ENCODE peak calls at places on chromosomes 11 and 22, in six cellular contexts. One of them, this sample, is unnamed.

GRCh38 chr22:24009227-24010017 is 1.7 kb upstream of the CABIN1 start:
- DNase-seq in HCT116: no peak
- DNase-seq in GM12878: no peak
- DNase-seq in GM23338: no peak
- DNase-seq in H1: no peak
- DNase-seq in K562: no peak
- DNase-seq in this sample: no peak

GRCh38 chr22:23581252-23581634 is 1.2 kb upstream of the IGLL1 start:
- DNase-seq in GM12878: no peak
- DNase-seq in K562: no peak
- DNase-seq in HCT116: no peak
- DNase-seq in H1: no peak
- DNase-seq in GM23338: no peak
- DNase-seq in this sample: no peak

GRCh38 chr22:41380993-41381328 is 781 bp upstream of the TEF start:
- DNase-seq in GM23338: no peak
- DNase-seq in GM12878: no peak
- DNase-seq in H1: no peak
- DNase-seq in HCT116: peak; percentile 67
- DNase-seq in K562: no peak
- DNase-seq in this sample: no peak

GRCh38 chr22:37193629-37194191 is 5.7 kb upstream of the C1QTNF6 start:
- DNase-seq in K562: peak; percentile 20
- DNase-seq in HCT116: no peak
- DNase-seq in GM23338: no peak
- DNase-seq in GM12878: no peak
- DNase-seq in H1: no peak
- DNase-seq in this sample: no peak

GRCh38 chr11:33040862-33041453 is 1.6 kb downstream of the TCP11L1 start:
- DNase-seq in GM12878: no peak
- DNase-seq in H1: no peak
- DNase-seq in HCT116: no peak
- DNase-seq in GM23338: no peak
- DNase-seq in K562: no peak
- DNase-seq in this sample: no peak

GRCh38 chr11:86990079-86990478 is 34.9 kb upstream of the FZD4 start:
- DNase-seq in GM23338: no peak
- DNase-seq in K562: no peak
- DNase-seq in HCT116: no peak
- DNase-seq in H1: no peak
- DNase-seq in GM12878: no peak
- DNase-seq in this sample: no peak

GRCh38 chr11:8178297-8178696 is 9.5 kb upstream of the RIC3 start:
- DNase-seq in GM12878: no peak
- DNase-seq in GM23338: no peak
- DNase-seq in K562: no peak
- DNase-seq in H1: no peak
- DNase-seq in HCT116: no peak
- DNase-seq in this sample: no peak

GRCh38 chr11:122271167-122271566 is 155.2 kb upstream of the BLID start:
- DNase-seq in H1: no peak
- DNase-seq in HCT116: no peak
- DNase-seq in K562: no peak
- DNase-seq in GM12878: no peak
- DNase-seq in GM23338: no peak
- DNase-seq in this sample: no peak

GRCh38 chr22:37431811-37432707 is 4.8 kb upstream of the ELFN2 start:
- DNase-seq in HCT116: peak; percentile 89
- DNase-seq in K562: no peak
- DNase-seq in GM23338: no peak
- DNase-seq in GM12878: no peak
- DNase-seq in H1: no peak
- DNase-seq in this sample: no peak

GRCh38 chr11:45801723-45802315 is 3.1 kb upstream of the SLC35C1 start:
- DNase-seq in HCT116: no peak
- DNase-seq in GM12878: no peak
- DNase-seq in K562: no peak
- DNase-seq in H1: peak; percentile 19
- DNase-seq in GM23338: peak; percentile 19
- DNase-seq in this sample: no peak

GRCh38 chr22:49905465-49905864 is 12.8 kb downstream of the ALG12 start:
- DNase-seq in K562: no peak
- DNase-seq in HCT116: no peak
- DNase-seq in GM12878: no peak
- DNase-seq in H1: no peak
- DNase-seq in GM23338: no peak
- DNase-seq in this sample: no peak

GRCh38 chr11:12172493-12173013 is 62.2 kb downstream of the MICAL2 start:
- DNase-seq in H1: no peak
- DNase-seq in GM23338: no peak
- DNase-seq in K562: no peak
- DNase-seq in HCT116: no peak
- DNase-seq in GM12878: no peak
- DNase-seq in this sample: no peak

GRCh38 chr22:48884786-48885185 is 942.9 kb downstream of the BRD1 start:
- DNase-seq in HCT116: no peak
- DNase-seq in H1: no peak
- DNase-seq in GM23338: no peak
- DNase-seq in GM12878: no peak
- DNase-seq in K562: no peak
- DNase-seq in this sample: no peak

GRCh38 chr11:68053981-68054812 is 15.4 kb downstream of the TCIRG1 start:
- DNase-seq in GM23338: no peak
- DNase-seq in K562: no peak
- DNase-seq in H1: no peak
- DNase-seq in GM12878: no peak
- DNase-seq in HCT116: no peak
- DNase-seq in this sample: no peak

GRCh38 chr22:48740086-48740730 is 1087.5 kb downstream of the BRD1 start:
- DNase-seq in K562: no peak
- DNase-seq in GM12878: no peak
- DNase-seq in GM23338: no peak
- DNase-seq in H1: peak; percentile 33
- DNase-seq in HCT116: no peak
- DNase-seq in this sample: no peak

GRCh38 chr11:120013325-120014250 is 124.3 kb downstream of the TRIM29 start:
- DNase-seq in GM23338: peak; percentile 93
- DNase-seq in H1: peak; percentile 89
- DNase-seq in K562: peak; percentile 70
- DNase-seq in HCT116: peak; percentile 37
- DNase-seq in GM12878: no peak
- DNase-seq in this sample: no peak

GRCh38 chr11:62680825-62681240 is 2.0 kb upstream of the UBXN1 start:
- DNase-seq in GM12878: no peak
- DNase-seq in HCT116: peak; percentile 67
- DNase-seq in GM23338: peak; percentile 49
- DNase-seq in K562: peak; percentile 38
- DNase-seq in H1: no peak
- DNase-seq in this sample: peak; percentile 70

GRCh38 chr11:120884290-120885020 is 139.4 kb upstream of the TBCEL start:
- DNase-seq in K562: no peak
- DNase-seq in GM12878: no peak
- DNase-seq in GM23338: peak; percentile 26
- DNase-seq in HCT116: no peak
- DNase-seq in H1: no peak
- DNase-seq in this sample: no peak

GRCh38 chr22:44676441-44677298 is 25.3 kb upstream of the PRR5 start:
- DNase-seq in K562: peak; percentile 84
- DNase-seq in GM23338: peak; percentile 32
- DNase-seq in H1: no peak
- DNase-seq in HCT116: no peak
- DNase-seq in GM12878: no peak
- DNase-seq in this sample: no peak

GRCh38 chr11:77201991-77202841 is 74.2 kb downstream of the MYO7A start:
- DNase-seq in GM12878: no peak
- DNase-seq in GM23338: no peak
- DNase-seq in HCT116: no peak
- DNase-seq in H1: no peak
- DNase-seq in K562: no peak
- DNase-seq in this sample: no peak

GRCh38 chr11:15665368-15665871 is 550.7 kb downstream of the INSC start:
- DNase-seq in H1: peak; percentile 4
- DNase-seq in HCT116: no peak
- DNase-seq in GM23338: no peak
- DNase-seq in K562: no peak
- DNase-seq in GM12878: no peak
- DNase-seq in this sample: no peak

GRCh38 chr11:79025622-79026021 is 415.2 kb downstream of the TENM4 start:
- DNase-seq in K562: no peak
- DNase-seq in GM12878: no peak
- DNase-seq in GM23338: peak; percentile 53
- DNase-seq in H1: no peak
- DNase-seq in HCT116: no peak
- DNase-seq in this sample: no peak

GRCh38 chr11:47961383-47961782 is 19.0 kb upstream of the PTPRJ start:
- DNase-seq in H1: no peak
- DNase-seq in GM23338: peak; percentile 41
- DNase-seq in HCT116: peak; percentile 43
- DNase-seq in K562: no peak
- DNase-seq in GM12878: no peak
- DNase-seq in this sample: no peak

GRCh38 chr22:22378446-22379415 is 129.8 kb downstream of the ZNF280B start:
- DNase-seq in H1: no peak
- DNase-seq in HCT116: no peak
- DNase-seq in GM23338: no peak
- DNase-seq in GM12878: no peak
- DNase-seq in K562: peak; percentile 45
- DNase-seq in this sample: no peak

GRCh38 chr22:46582281-46582811 is 37.8 kb upstream of the GRAMD4 start:
- DNase-seq in K562: no peak
- DNase-seq in GM23338: no peak
- DNase-seq in H1: no peak
- DNase-seq in HCT116: no peak
- DNase-seq in GM12878: no peak
- DNase-seq in this sample: no peak
- TF ChIP-seq POLR2AphosphoS5 in K562: no peak
- TF ChIP-seq POLR2AphosphoS5 in GM23338: no peak
- TF ChIP-seq POLR2AphosphoS5 in H1: no peak
- TF ChIP-seq POLR2AphosphoS5 in HCT116: no peak
- TF ChIP-seq POLR2AphosphoS5 in GM12878: no peak
- TF ChIP-seq POLR2AphosphoS5 in this sample: no peak

DNA sequence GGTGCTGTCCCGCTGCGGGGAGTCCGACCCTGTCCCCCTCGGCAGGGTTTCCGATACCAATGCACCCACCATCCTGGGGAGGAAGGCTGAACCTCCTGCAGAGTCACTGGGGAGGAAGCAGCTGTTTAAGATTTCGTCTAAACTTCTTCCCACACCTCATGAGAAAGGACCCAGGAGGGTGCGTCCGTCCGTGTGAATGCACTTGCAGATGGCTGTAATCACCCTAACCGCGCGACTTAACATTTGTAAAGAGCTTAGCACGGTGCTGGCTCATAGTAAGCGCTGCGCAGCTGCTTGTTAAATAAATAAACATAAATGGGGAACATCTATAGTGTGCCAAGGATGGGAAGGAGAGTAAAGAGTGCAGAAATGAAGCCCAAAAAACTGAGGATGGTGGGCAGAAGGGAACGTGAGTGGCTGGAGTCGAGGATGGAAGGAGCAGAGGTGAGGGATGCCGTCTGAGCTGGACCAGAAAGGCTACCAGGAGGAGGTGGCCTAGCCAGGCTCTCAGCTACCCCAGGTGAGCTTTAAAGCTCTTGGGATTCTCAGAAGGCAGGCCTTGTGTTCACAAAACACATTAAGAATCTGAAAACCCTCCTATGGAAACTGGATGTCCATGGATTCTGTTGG is 4.8 kb upstream of the ANO1 start:
- DNase-seq in GM23338: peak; percentile 64
- DNase-seq in K562: no peak
- DNase-seq in H1: peak; percentile 58
- DNase-seq in HCT116: no peak
- DNase-seq in GM12878: no peak
- DNase-seq in this sample: no peak
- H3K27ac ChIP-seq in GM23338: peak overlapping the region; percentile 63
- H3K27ac ChIP-seq in K562: no peak overlapping the region
- H3K27ac ChIP-seq in H1: no peak overlapping the region
- H3K27ac ChIP-seq in HCT116: no peak overlapping the region
- H3K27ac ChIP-seq in GM12878: no peak overlapping the region
- H3K27ac ChIP-seq in this sample: no peak overlapping the region

GRCh38 chr11:83945953-83946352 is 659.8 kb upstream of the CCDC90B start:
- DNase-seq in K562: no peak
- DNase-seq in GM23338: no peak
- DNase-seq in GM12878: no peak
- DNase-seq in HCT116: no peak
- DNase-seq in H1: no peak
- DNase-seq in this sample: no peak
- TF ChIP-seq EZH2 in K562: no peak
- TF ChIP-seq EZH2 in GM23338: no peak
- TF ChIP-seq EZH2 in GM12878: no peak
- TF ChIP-seq EZH2 in HCT116: no peak
- TF ChIP-seq EZH2 in H1: no peak
- TF ChIP-seq EZH2 in this sample: no peak

GRCh38 chr11:85717360-85717927 is 31.4 kb upstream of the CCDC89 start:
- DNase-seq in K562: no peak
- DNase-seq in H1: no peak
- DNase-seq in GM23338: no peak
- DNase-seq in GM12878: no peak
- DNase-seq in HCT116: no peak
- DNase-seq in this sample: no peak

GRCh38 chr11:85721191-85721590 is 35.2 kb upstream of the CCDC89 start:
- DNase-seq in HCT116: no peak
- DNase-seq in K562: no peak
- DNase-seq in GM23338: no peak
- DNase-seq in GM12878: no peak
- DNase-seq in H1: no peak
- DNase-seq in this sample: no peak

GRCh38 chr11:85718126-85718943 is 32.3 kb upstream of the CCDC89 start:
- DNase-seq in GM23338: no peak
- DNase-seq in GM12878: no peak
- DNase-seq in K562: no peak
- DNase-seq in HCT116: no peak
- DNase-seq in H1: no peak
- DNase-seq in this sample: no peak

GRCh38 chr11:85723088-85723487 is 37.1 kb upstream of the CCDC89 start:
- DNase-seq in HCT116: no peak
- DNase-seq in H1: no peak
- DNase-seq in K562: no peak
- DNase-seq in GM12878: no peak
- DNase-seq in GM23338: no peak
- DNase-seq in this sample: no peak

DNA sequence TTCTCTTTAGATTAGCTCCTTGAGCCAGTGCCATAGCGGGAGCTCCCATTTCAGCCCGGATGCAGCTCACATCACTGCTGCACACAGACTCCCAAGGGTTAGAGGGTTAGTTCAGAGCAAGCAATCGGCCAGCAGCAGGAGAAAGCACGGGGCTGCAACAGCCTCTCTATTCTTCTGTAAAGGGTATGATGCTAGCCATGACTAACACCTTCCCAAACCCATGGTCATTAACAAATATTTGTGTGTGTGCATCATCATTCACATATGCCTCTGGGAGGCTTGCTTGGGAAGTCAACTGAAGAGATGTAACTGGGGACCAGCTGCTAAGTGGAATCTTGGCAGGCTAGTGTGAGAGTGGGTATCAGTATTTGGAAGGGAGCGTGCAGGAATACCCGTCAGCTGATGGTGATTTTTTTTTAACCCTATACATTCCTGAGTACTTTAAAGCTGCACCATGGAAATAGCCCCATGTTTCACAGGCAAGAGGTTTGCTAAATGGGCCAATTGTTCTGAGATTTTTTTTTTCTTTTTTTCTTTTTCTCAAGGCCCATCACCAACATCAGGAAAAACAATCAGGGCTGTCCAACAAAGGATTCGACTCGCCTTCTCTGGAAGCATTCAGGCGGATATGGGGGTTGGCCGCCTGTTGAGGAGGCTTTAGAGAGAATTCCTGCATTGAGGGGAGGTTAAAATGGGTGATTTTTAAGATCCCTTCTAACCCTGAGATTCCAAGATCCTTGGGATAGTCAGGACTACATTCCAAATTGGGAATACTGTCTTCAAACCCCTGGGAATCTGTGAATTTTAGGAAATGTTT is 33.2 kb upstream of the CCDC89 start:
- DNase-seq in HCT116: peak; percentile 82
- DNase-seq in GM23338: peak; percentile 86
- DNase-seq in H1: peak; percentile 54
- DNase-seq in GM12878: no peak
- DNase-seq in K562: no peak
- DNase-seq in this sample: no peak
- TF ChIP-seq POLR2AphosphoS5 in HCT116: peak; percentile 43
- TF ChIP-seq POLR2AphosphoS5 in GM23338: no peak
- TF ChIP-seq POLR2AphosphoS5 in H1: no peak
- TF ChIP-seq POLR2AphosphoS5 in GM12878: no peak
- TF ChIP-seq POLR2AphosphoS5 in K562: no peak
- TF ChIP-seq POLR2AphosphoS5 in this sample: no peak

This sample was measured in SK-N-MC.